ENCODE peak calls at places on chromosome 4, in ten cellular contexts. One of them, this sample, is unnamed.

GRCh38 chr4:141215972-141216761 is 4.5 kb upstream of the ZNF330 start:
- DNase-seq in PC-3: no peak
- DNase-seq in prostate gland: no peak
- DNase-seq in HL-60: no peak
- DNase-seq in astrocyte: no peak
- DNase-seq in cardiac fibroblast: no peak
- DNase-seq in AG10803: no peak
- DNase-seq in heart right ventricle: no peak
- DNase-seq in A549: no peak
- DNase-seq in transverse colon: no peak
- DNase-seq in this sample: no peak

GRCh38 chr4:123826896-123827295 is 430.3 kb downstream of the SPRY1 start:
- DNase-seq in prostate gland: no peak
- DNase-seq in HL-60: no peak
- DNase-seq in cardiac fibroblast: peak
- DNase-seq in transverse colon: no peak
- DNase-seq in astrocyte: peak
- DNase-seq in A549: no peak
- DNase-seq in AG10803: peak
- DNase-seq in heart right ventricle: no peak
- DNase-seq in PC-3: peak
- DNase-seq in this sample: peak

GRCh38 chr4:18816228-18816891 is 794.8 kb upstream of the LCORL start:
- DNase-seq in prostate gland: no peak
- DNase-seq in cardiac fibroblast: no peak
- DNase-seq in transverse colon: no peak
- DNase-seq in astrocyte: no peak
- DNase-seq in AG10803: no peak
- DNase-seq in HL-60: no peak
- DNase-seq in heart right ventricle: no peak
- DNase-seq in A549: no peak
- DNase-seq in PC-3: peak
- DNase-seq in this sample: no peak

GRCh38 chr4:82780398-82781231 is 18.0 kb downstream of the SCD5 start:
- DNase-seq in HL-60: peak
- DNase-seq in PC-3: no peak
- DNase-seq in prostate gland: peak
- DNase-seq in A549: no peak
- DNase-seq in transverse colon: peak
- DNase-seq in astrocyte: peak
- DNase-seq in cardiac fibroblast: peak
- DNase-seq in heart right ventricle: peak
- DNase-seq in AG10803: no peak
- DNase-seq in this sample: peak

GRCh38 chr4:31613946-31614623 is 893.9 kb downstream of the PCDH7 start:
- DNase-seq in PC-3: no peak
- DNase-seq in HL-60: no peak
- DNase-seq in prostate gland: no peak
- DNase-seq in astrocyte: peak
- DNase-seq in AG10803: no peak
- DNase-seq in A549: no peak
- DNase-seq in transverse colon: no peak
- DNase-seq in cardiac fibroblast: no peak
- DNase-seq in heart right ventricle: no peak
- DNase-seq in this sample: peak

GRCh38 chr4:117560329-117560728 is 474.0 kb upstream of the NDST3 start:
- DNase-seq in A549: no peak
- DNase-seq in heart right ventricle: no peak
- DNase-seq in PC-3: peak
- DNase-seq in transverse colon: no peak
- DNase-seq in HL-60: no peak
- DNase-seq in AG10803: no peak
- DNase-seq in prostate gland: no peak
- DNase-seq in cardiac fibroblast: no peak
- DNase-seq in astrocyte: peak
- DNase-seq in this sample: peak

GRCh38 chr4:48046059-48046458 is 29.5 kb downstream of the NIPAL1 start:
- DNase-seq in A549: no peak
- DNase-seq in heart right ventricle: no peak
- DNase-seq in astrocyte: no peak
- DNase-seq in HL-60: peak
- DNase-seq in AG10803: no peak
- DNase-seq in PC-3: no peak
- DNase-seq in cardiac fibroblast: no peak
- DNase-seq in transverse colon: no peak
- DNase-seq in prostate gland: peak
- DNase-seq in this sample: no peak

GRCh38 chr4:20925176-20925575 is 224.9 kb downstream of the PACRGL start:
- DNase-seq in PC-3: no peak
- DNase-seq in prostate gland: no peak
- DNase-seq in astrocyte: no peak
- DNase-seq in AG10803: no peak
- DNase-seq in cardiac fibroblast: no peak
- DNase-seq in HL-60: no peak
- DNase-seq in heart right ventricle: no peak
- DNase-seq in A549: no peak
- DNase-seq in transverse colon: no peak
- DNase-seq in this sample: no peak

GRCh38 chr4:111450867-111451266 is 694.4 kb upstream of the FAM241A start:
- DNase-seq in HL-60: no peak
- DNase-seq in prostate gland: no peak
- DNase-seq in A549: no peak
- DNase-seq in PC-3: peak
- DNase-seq in transverse colon: no peak
- DNase-seq in cardiac fibroblast: no peak
- DNase-seq in heart right ventricle: no peak
- DNase-seq in AG10803: no peak
- DNase-seq in astrocyte: peak
- DNase-seq in this sample: no peak

GRCh38 chr4:98514930-98515809 is 143.2 kb downstream of the TSPAN5 start:
- DNase-seq in HL-60: no peak
- DNase-seq in prostate gland: no peak
- DNase-seq in cardiac fibroblast: no peak
- DNase-seq in transverse colon: no peak
- DNase-seq in astrocyte: no peak
- DNase-seq in AG10803: no peak
- DNase-seq in heart right ventricle: no peak
- DNase-seq in PC-3: no peak
- DNase-seq in A549: no peak
- DNase-seq in this sample: no peak

GRCh38 chr4:121777625-121778024 is 12.7 kb upstream of the SMIM43 start:
- DNase-seq in cardiac fibroblast: no peak
- DNase-seq in astrocyte: peak
- DNase-seq in HL-60: no peak
- DNase-seq in prostate gland: no peak
- DNase-seq in heart right ventricle: no peak
- DNase-seq in AG10803: peak
- DNase-seq in transverse colon: no peak
- DNase-seq in PC-3: no peak
- DNase-seq in A549: no peak
- DNase-seq in this sample: no peak

GRCh38 chr4:175540732-175541131 is 271.3 kb downstream of the GPM6A start:
- DNase-seq in HL-60: no peak
- DNase-seq in astrocyte: no peak
- DNase-seq in PC-3: no peak
- DNase-seq in transverse colon: no peak
- DNase-seq in A549: no peak
- DNase-seq in cardiac fibroblast: no peak
- DNase-seq in heart right ventricle: no peak
- DNase-seq in AG10803: no peak
- DNase-seq in prostate gland: no peak
- DNase-seq in this sample: no peak

GRCh38 chr4:95183656-95184408 is 364.9 kb downstream of the UNC5C start:
- DNase-seq in HL-60: no peak
- DNase-seq in heart right ventricle: no peak
- DNase-seq in prostate gland: no peak
- DNase-seq in transverse colon: no peak
- DNase-seq in cardiac fibroblast: no peak
- DNase-seq in A549: no peak
- DNase-seq in PC-3: no peak
- DNase-seq in astrocyte: no peak
- DNase-seq in AG10803: no peak
- DNase-seq in this sample: no peak

GRCh38 chr4:23911675-23912455 is 22.0 kb upstream of the PPARGC1A start:
- DNase-seq in astrocyte: no peak
- DNase-seq in cardiac fibroblast: no peak
- DNase-seq in AG10803: no peak
- DNase-seq in HL-60: no peak
- DNase-seq in A549: no peak
- DNase-seq in heart right ventricle: no peak
- DNase-seq in prostate gland: no peak
- DNase-seq in PC-3: no peak
- DNase-seq in transverse colon: no peak
- DNase-seq in this sample: no peak

GRCh38 chr4:27666943-27667342 is 806.3 kb downstream of the STIM2 start:
- DNase-seq in heart right ventricle: no peak
- DNase-seq in astrocyte: no peak
- DNase-seq in transverse colon: no peak
- DNase-seq in PC-3: peak
- DNase-seq in A549: no peak
- DNase-seq in HL-60: no peak
- DNase-seq in AG10803: no peak
- DNase-seq in cardiac fibroblast: no peak
- DNase-seq in prostate gland: no peak
- DNase-seq in this sample: peak

GRCh38 chr4:76083386-76083785 is 8.9 kb downstream of the ART3 start:
- DNase-seq in A549: no peak
- DNase-seq in heart right ventricle: no peak
- DNase-seq in PC-3: no peak
- DNase-seq in cardiac fibroblast: no peak
- DNase-seq in prostate gland: no peak
- DNase-seq in HL-60: no peak
- DNase-seq in astrocyte: no peak
- DNase-seq in transverse colon: no peak
- DNase-seq in AG10803: no peak
- DNase-seq in this sample: no peak

GRCh38 chr4:131470360-131470759 is 1678.7 kb upstream of the PCDH10 start:
- DNase-seq in HL-60: no peak
- DNase-seq in A549: no peak
- DNase-seq in AG10803: no peak
- DNase-seq in astrocyte: no peak
- DNase-seq in heart right ventricle: no peak
- DNase-seq in transverse colon: no peak
- DNase-seq in cardiac fibroblast: no peak
- DNase-seq in PC-3: no peak
- DNase-seq in prostate gland: no peak
- DNase-seq in this sample: no peak

GRCh38 chr4:1984406-1985191 is 24.2 kb downstream of the NELFA start:
- DNase-seq in transverse colon: no peak
- DNase-seq in AG10803: no peak
- DNase-seq in HL-60: no peak
- DNase-seq in heart right ventricle: no peak
- DNase-seq in astrocyte: no peak
- DNase-seq in A549: no peak
- DNase-seq in PC-3: no peak
- DNase-seq in cardiac fibroblast: no peak
- DNase-seq in prostate gland: no peak
- DNase-seq in this sample: no peak

GRCh38 chr4:109735566-109736454 is 5.9 kb upstream of the PLA2G12A start:
- DNase-seq in prostate gland: no peak
- DNase-seq in cardiac fibroblast: no peak
- DNase-seq in AG10803: no peak
- DNase-seq in PC-3: no peak
- DNase-seq in transverse colon: peak
- DNase-seq in HL-60: no peak
- DNase-seq in astrocyte: peak
- DNase-seq in heart right ventricle: no peak
- DNase-seq in A549: no peak
- DNase-seq in this sample: peak

GRCh38 chr4:153486281-153487151 is 20.4 kb downstream of the TMEM131L start:
- DNase-seq in cardiac fibroblast: peak
- DNase-seq in transverse colon: no peak
- DNase-seq in prostate gland: peak
- DNase-seq in HL-60: no peak
- DNase-seq in AG10803: peak
- DNase-seq in astrocyte: peak
- DNase-seq in heart right ventricle: no peak
- DNase-seq in PC-3: peak
- DNase-seq in A549: peak
- DNase-seq in this sample: peak
- H3K4me3 ChIP-seq in cardiac fibroblast: no peak
- H3K4me3 ChIP-seq in transverse colon: no peak
- H3K4me3 ChIP-seq in prostate gland: no peak
- H3K4me3 ChIP-seq in HL-60: no peak
- H3K4me3 ChIP-seq in AG10803: no peak
- H3K4me3 ChIP-seq in astrocyte: no peak
- H3K4me3 ChIP-seq in heart right ventricle: no peak
- H3K4me3 ChIP-seq in PC-3: peak
- H3K4me3 ChIP-seq in A549: no peak
- H3K4me3 ChIP-seq in this sample: no peak

GRCh38 chr4:159267023-159267939 is 164.4 kb downstream of the RAPGEF2 start:
- DNase-seq in HL-60: no peak
- DNase-seq in transverse colon: no peak
- DNase-seq in PC-3: no peak
- DNase-seq in AG10803: peak
- DNase-seq in prostate gland: no peak
- DNase-seq in A549: no peak
- DNase-seq in astrocyte: peak
- DNase-seq in heart right ventricle: no peak
- DNase-seq in cardiac fibroblast: peak
- DNase-seq in this sample: peak
- TF ChIP-seq CTCF in HL-60: no peak
- TF ChIP-seq CTCF in transverse colon: no peak
- TF ChIP-seq CTCF in PC-3: no peak
- TF ChIP-seq CTCF in AG10803: no peak
- TF ChIP-seq CTCF in prostate gland: no peak
- TF ChIP-seq CTCF in A549: no peak
- TF ChIP-seq CTCF in astrocyte: no peak
- TF ChIP-seq CTCF in heart right ventricle: no peak
- TF ChIP-seq CTCF in cardiac fibroblast: no peak
- TF ChIP-seq CTCF in this sample: no peak

DNA sequence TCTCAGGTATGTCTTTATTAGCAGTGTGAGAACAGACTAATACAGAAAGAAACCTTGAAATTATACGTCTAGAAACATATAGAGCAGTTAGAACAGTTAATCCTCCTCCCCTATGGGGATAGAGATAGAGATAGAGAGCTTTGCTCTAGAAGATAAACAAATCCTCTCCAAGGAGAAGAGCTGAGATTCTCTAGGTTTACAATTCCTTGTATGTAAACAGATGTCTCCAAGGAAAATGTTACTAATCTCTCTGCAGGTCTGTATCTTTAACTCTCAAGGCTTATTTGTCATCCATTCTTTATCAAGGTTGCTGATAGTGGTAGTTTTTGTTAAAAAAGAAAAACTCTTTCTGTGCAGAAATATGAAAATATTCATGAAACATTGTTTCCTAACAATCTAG is 282.1 kb upstream of the GIMD1 start:
- DNase-seq in A549: no peak
- DNase-seq in prostate gland: no peak
- DNase-seq in PC-3: no peak
- DNase-seq in HL-60: no peak
- DNase-seq in heart right ventricle: no peak
- DNase-seq in cardiac fibroblast: no peak
- DNase-seq in astrocyte: no peak
- DNase-seq in AG10803: no peak
- DNase-seq in transverse colon: no peak
- DNase-seq in this sample: peak
- H3K4me3 ChIP-seq in A549: no peak
- H3K4me3 ChIP-seq in prostate gland: no peak
- H3K4me3 ChIP-seq in PC-3: no peak
- H3K4me3 ChIP-seq in HL-60: no peak
- H3K4me3 ChIP-seq in heart right ventricle: no peak
- H3K4me3 ChIP-seq in cardiac fibroblast: no peak
- H3K4me3 ChIP-seq in astrocyte: no peak
- H3K4me3 ChIP-seq in AG10803: no peak
- H3K4me3 ChIP-seq in transverse colon: no peak
- H3K4me3 ChIP-seq in this sample: no peak

GRCh38 chr4:189090174-189090814 is 850.4 kb upstream of the FRG1 start:
- DNase-seq in prostate gland: no peak
- DNase-seq in transverse colon: no peak
- DNase-seq in cardiac fibroblast: peak
- DNase-seq in PC-3: peak
- DNase-seq in astrocyte: no peak
- DNase-seq in HL-60: peak
- DNase-seq in AG10803: peak
- DNase-seq in A549: peak
- DNase-seq in heart right ventricle: no peak
- DNase-seq in this sample: peak
- TF ChIP-seq CTCF in prostate gland: no peak
- TF ChIP-seq CTCF in transverse colon: no peak
- TF ChIP-seq CTCF in cardiac fibroblast: peak
- TF ChIP-seq CTCF in PC-3: peak
- TF ChIP-seq CTCF in astrocyte: peak
- TF ChIP-seq CTCF in HL-60: peak
- TF ChIP-seq CTCF in AG10803: peak
- TF ChIP-seq CTCF in A549: peak
- TF ChIP-seq CTCF in heart right ventricle: no peak
- TF ChIP-seq CTCF in this sample: peak